ENCODE peak calls at places on chromosomes 4 and X, in nine cellular contexts. X is erythroblast; D is NCI-H1417; V is stimulated activated CD8-positive, alpha-beta memory T cell treated with anti-CD3 and anti-CD28 coated beads, Interleukin-4, amount 100 ng/mL, for 1 hour; L is activated T-cell treated with anti-CD3 and anti-CD28 coated beads for 48 hours; Q is HEK293T; E is H7; W is GM12878; M is T follicular helper cell. O is an unnamed sample.

GRCh38 chrX:20248592-20249192 is 18.0 kb downstream of the RPS6KA3 start:
- DNase-seq in X (no peak), D (no peak), V (no peak), L (no peak), Q (no peak), E (no peak), W (no peak), M (no peak), O (no peak)

GRCh38 chrX:110417128-110417527 is 58.5 kb downstream of the RTL9 start:
- DNase-seq in X (no peak), D (no peak), V (no peak), L (no peak), Q (no peak), E (no peak), W (no peak), M (no peak), O (no peak)

GRCh38 chrX:118367338-118367737 is 21.4 kb downstream of the WDR44 start:
- DNase-seq in X (no peak), D (no peak), V (no peak), L (no peak), Q (no peak), E (no peak), W (no peak), M (no peak), O (no peak)

GRCh38 chrX:17990542-17990941 is 129.4 kb upstream of the RAI2 start:
- DNase-seq in X (no peak), D (no peak), V (no peak), L (no peak), Q (no peak), E (no peak), W (no peak), M (no peak), O (no peak)

GRCh38 chr4:147526272-147526654 is 45.4 kb downstream of the EDNRA start:
- DNase-seq in X (no peak), D (no peak), V (no peak), L (no peak), Q (peak), E (peak), W (no peak), M (no peak), O (no peak)

GRCh38 chr4:40003986-40004385 is 26.3 kb upstream of the PDS5A start:
- DNase-seq in X (no peak), D (no peak), V (no peak), L (no peak), Q (no peak), E (no peak), W (no peak), M (no peak), O (no peak)

GRCh38 chr4:112082954-112083586 is 62.2 kb upstream of the FAM241A start:
- DNase-seq in X (no peak), D (no peak), V (no peak), L (no peak), Q (no peak), E (no peak), W (no peak), M (no peak), O (no peak)

GRCh38 chr4:147788791-147789190 is 56.9 kb downstream of the ARHGAP10 start:
- DNase-seq in X (no peak), D (no peak), V (no peak), L (no peak), Q (no peak), E (no peak), W (no peak), M (no peak), O (no peak)

GRCh38 chr4:103375278-103375677 is 177.1 kb upstream of the CENPE start:
- DNase-seq in X (no peak), D (no peak), V (no peak), L (no peak), Q (no peak), E (no peak), W (no peak), M (no peak), O (no peak)

GRCh38 chrX:45006002-45006800 is 133.2 kb downstream of the KDM6A start:
- DNase-seq in X (no peak), D (no peak), V (no peak), L (no peak), Q (no peak), E (peak), W (no peak), M (no peak), O (no peak)

GRCh38 chr4:124432500-124432899 is 280.0 kb downstream of the ANKRD50 start:
- DNase-seq in X (no peak), D (no peak), V (no peak), L (no peak), Q (no peak), E (no peak), W (no peak), M (no peak), O (no peak)

GRCh38 chrX:107272431-107272921 is 66.1 kb downstream of the DNAAF6 start:
- DNase-seq in X (peak), D (no peak), V (no peak), L (peak), Q (no peak), E (peak), W (no peak), M (no peak), O (peak)

GRCh38 chrX:11757729-11758399 is at the start of gene MSL3:
- DNase-seq in X (peak), D (peak), V (no peak), L (peak), Q (peak), E (peak), W (no peak), M (peak), O (peak)

GRCh38 chr4:161799687-161800086 is 364.1 kb downstream of the FSTL5 start:
- DNase-seq in X (no peak), D (peak), V (no peak), L (no peak), Q (no peak), E (no peak), W (no peak), M (no peak), O (no peak)

GRCh38 chr4:164343472-164343976 is 410.4 kb upstream of the SMIM31 start:
- DNase-seq in X (no peak), D (no peak), V (no peak), L (no peak), Q (no peak), E (no peak), W (no peak), M (no peak), O (no peak)

GRCh38 chrX:80578518-80579105 is 158.4 kb downstream of the TENT5D start:
- DNase-seq in X (peak), D (no peak), V (no peak), L (no peak), Q (peak), E (peak), W (no peak), M (no peak), O (no peak)

GRCh38 chr4:3736806-3737205 is 29.4 kb upstream of the ADRA2C start:
- DNase-seq in X (no peak), D (no peak), V (no peak), L (no peak), Q (no peak), E (no peak), W (no peak), M (no peak), O (no peak)

O was measured in WTC11.